ENCODE peak calls at places on chromosome 7, in five cellular contexts. One of them, this sample, is unnamed.

GRCh38 chr7:44239361-44239760 is 38.6 kb downstream of the YKT6 start:
- DNase-seq in suprapubic skin: no peak
- DNase-seq in T-cell: no peak
- DNase-seq in C1 segment of cervical spinal cord: no peak
- DNase-seq in HCT116: no peak
- DNase-seq in this sample: no peak

GRCh38 chr7:141302617-141303016 is 228.8 kb downstream of the TMEM178B start:
- DNase-seq in suprapubic skin: no peak
- DNase-seq in T-cell: no peak
- DNase-seq in C1 segment of cervical spinal cord: no peak
- DNase-seq in HCT116: no peak
- DNase-seq in this sample: no peak

GRCh38 chr7:23020742-23021401 is 6.9 kb upstream of the HYCC1 start:
- DNase-seq in suprapubic skin: peak
- DNase-seq in T-cell: no peak
- DNase-seq in C1 segment of cervical spinal cord: no peak
- DNase-seq in HCT116: peak
- DNase-seq in this sample: no peak

GRCh38 chr7:116545411-116545993 is 20.7 kb downstream of the CAV1 start:
- DNase-seq in suprapubic skin: no peak
- DNase-seq in T-cell: no peak
- DNase-seq in C1 segment of cervical spinal cord: no peak
- DNase-seq in HCT116: no peak
- DNase-seq in this sample: no peak

GRCh38 chr7:46321556-46322205 is 400.6 kb upstream of the IGFBP3 start:
- DNase-seq in suprapubic skin: no peak
- DNase-seq in T-cell: no peak
- DNase-seq in C1 segment of cervical spinal cord: no peak
- DNase-seq in HCT116: no peak
- DNase-seq in this sample: no peak

GRCh38 chr7:105319578-105319977 is 69.1 kb downstream of the SRPK2 start:
- DNase-seq in suprapubic skin: no peak
- DNase-seq in T-cell: no peak
- DNase-seq in C1 segment of cervical spinal cord: no peak
- DNase-seq in HCT116: no peak
- DNase-seq in this sample: no peak

GRCh38 chr7:152076940-152077933 is 51.8 kb downstream of the GALNT11 start:
- DNase-seq in suprapubic skin: no peak
- DNase-seq in T-cell: no peak
- DNase-seq in C1 segment of cervical spinal cord: no peak
- DNase-seq in HCT116: no peak
- DNase-seq in this sample: no peak

GRCh38 chr7:110397927-110398660 is 692.8 kb upstream of the LRRN3 start:
- DNase-seq in suprapubic skin: no peak
- DNase-seq in T-cell: no peak
- DNase-seq in C1 segment of cervical spinal cord: no peak
- DNase-seq in HCT116: no peak
- DNase-seq in this sample: no peak

GRCh38 chr7:4091767-4092166 is 590.3 kb upstream of the FOXK1 start:
- DNase-seq in suprapubic skin: no peak
- DNase-seq in T-cell: no peak
- DNase-seq in C1 segment of cervical spinal cord: no peak
- DNase-seq in HCT116: no peak
- DNase-seq in this sample: no peak

GRCh38 chr7:911791-912480 is 35.6 kb downstream of the GET4 start:
- DNase-seq in suprapubic skin: no peak
- DNase-seq in T-cell: no peak
- DNase-seq in C1 segment of cervical spinal cord: peak
- DNase-seq in HCT116: no peak
- DNase-seq in this sample: no peak

GRCh38 chr7:41977165-41977651 is 259.8 kb downstream of the GLI3 start:
- DNase-seq in suprapubic skin: no peak
- DNase-seq in T-cell: no peak
- DNase-seq in C1 segment of cervical spinal cord: no peak
- DNase-seq in HCT116: peak
- DNase-seq in this sample: no peak

This sample was measured in mesenteric fat pad.